ENCODE peak calls at places on chromosome 10, in six cellular contexts. T is amygdala; R is amniotic stem cell; W is heart left ventricle; E is GOT3; X is CD8-positive, alpha-beta memory T cell. L is an unnamed sample.

GRCh38 chr10:72729528-72729927 is 37.6 kb downstream of the MCU start:
- DNase-seq in T (no peak), R (no peak), W (no peak), E (no peak), X (no peak), L (no peak)

GRCh38 chr10:98456043-98456570 is 9.4 kb upstream of the HPS1 start:
- DNase-seq in T (no peak), R (no peak), W (no peak), E (no peak), X (no peak), L (no peak)

GRCh38 chr10:99123851-99124250 is 111.8 kb downstream of the HPSE2 start:
- DNase-seq in T (no peak), R (no peak), W (no peak), E (no peak), X (no peak), L (no peak)

GRCh38 chr10:60182691-60183090 is 207.0 kb downstream of the ANK3 start:
- DNase-seq in T (no peak), R (no peak), W (no peak), E (no peak), X (no peak), L (no peak)

GRCh38 chr10:125156196-125156595 is 4.2 kb downstream of the CTBP2 start:
- DNase-seq in T (no peak), R (no peak), W (no peak), E (no peak), X (no peak), L (no peak)

GRCh38 chr10:129005804-129006203 is 461.2 kb upstream of the MGMT start:
- DNase-seq in T (no peak), R (no peak), W (no peak), E (no peak), X (no peak), L (no peak)

GRCh38 chr10:118638680-118639079 is 43.2 kb upstream of the PRLHR start:
- DNase-seq in T (no peak), R (no peak), W (no peak), E (no peak), X (no peak), L (no peak)

GRCh38 chr10:18144928-18145327 is 4.7 kb downstream of the CACNB2 start:
- DNase-seq in T (no peak), R (no peak), W (peak; percentile 68), E (no peak), X (no peak), L (no peak)

GRCh38 chr10:124665091-124665490 is 79.1 kb downstream of the FAM53B start:
- DNase-seq in T (no peak), R (no peak), W (no peak), E (no peak), X (no peak), L (no peak)

GRCh38 chr10:62907470-62908212 is 91.5 kb upstream of the EGR2 start:
- DNase-seq in T (no peak), R (no peak), W (no peak), E (no peak), X (no peak), L (no peak)

GRCh38 chr10:33386926-33387325 is 52.5 kb upstream of the NRP1 start:
- DNase-seq in T (no peak), R (no peak), W (no peak), E (no peak), X (no peak), L (no peak)

GRCh38 chr10:98045785-98046389 is 15.5 kb upstream of the CRTAC1 start:
- DNase-seq in T (peak; percentile 8), R (peak; percentile 45), W (peak; percentile 50), E (no peak), X (peak; percentile 49), L (peak; percentile 40)

GRCh38 chr10:62259998-62260397 is 8.6 kb downstream of the RTKN2 start:
- DNase-seq in T (no peak), R (no peak), W (no peak), E (no peak), X (no peak), L (no peak)

GRCh38 chr10:9289811-9290210 is 1235.3 kb downstream of the GATA3 start:
- DNase-seq in T (no peak), R (no peak), W (no peak), E (no peak), X (no peak), L (no peak)

GRCh38 chr10:71600856-71601255 is 118.7 kb downstream of the C10orf105 start:
- DNase-seq in T (no peak), R (peak; percentile 32), W (no peak), E (no peak), X (no peak), L (no peak)

GRCh38 chr10:6039711-6040110 is 22.5 kb downstream of the IL2RA start:
- DNase-seq in T (no peak), R (no peak), W (no peak), E (no peak), X (no peak), L (no peak)

GRCh38 chr10:22986771-22987542 is 59.1 kb downstream of the ARMC3 start:
- DNase-seq in T (no peak), R (peak; percentile 5), W (no peak), E (no peak), X (peak; percentile 10), L (no peak)

GRCh38 chr10:97062484-97062883 is 123.3 kb downstream of the SLIT1 start:
- DNase-seq in T (no peak), R (no peak), W (no peak), E (no peak), X (no peak), L (no peak)

GRCh38 chr10:22649977-22650376 is 64.4 kb downstream of the PIP4K2A start:
- DNase-seq in T (no peak), R (no peak), W (no peak), E (no peak), X (no peak), L (no peak)

GRCh38 chr10:97825020-97825739 is 24.5 kb upstream of the GOLGA7B start:
- DNase-seq in T (no peak), R (no peak), W (no peak), E (no peak), X (no peak), L (no peak)

L was measured in tibial nerve.